ENCODE peak calls at places on chromosomes 1 and 21, in five cellular contexts. One of them, this sample, is unnamed.

GRCh38 chr1:12745992-12746323 is at the start of gene CFAP107:
- DNase-seq in HepG2: no peak
- DNase-seq in NT2/D1: no peak
- DNase-seq in GM12878: no peak
- DNase-seq in H1: no peak
- DNase-seq in this sample: no peak

GRCh38 chr21:46033410-46034404 is 52.1 kb downstream of the COL6A1 start:
- DNase-seq in HepG2: peak; percentile 70
- DNase-seq in NT2/D1: no peak
- DNase-seq in GM12878: no peak
- DNase-seq in H1: no peak
- DNase-seq in this sample: peak; percentile 8

GRCh38 chr1:115717541-115717940 is 51.0 kb downstream of the CASQ2 start:
- DNase-seq in HepG2: peak; percentile 57
- DNase-seq in NT2/D1: peak; percentile 60
- DNase-seq in GM12878: no peak
- DNase-seq in H1: peak; percentile 81
- DNase-seq in this sample: peak; percentile 37

GRCh38 chr1:241518447-241519307 is 878 bp downstream of the FH start:
- DNase-seq in HepG2: peak; percentile 6
- DNase-seq in NT2/D1: peak; percentile 13
- DNase-seq in GM12878: no peak
- DNase-seq in H1: peak; percentile 61
- DNase-seq in this sample: no peak

GRCh38 chr1:4716406-4716805 is 62.0 kb downstream of the AJAP1 start:
- DNase-seq in HepG2: no peak
- DNase-seq in NT2/D1: no peak
- DNase-seq in GM12878: no peak
- DNase-seq in H1: no peak
- DNase-seq in this sample: no peak

GRCh38 chr21:41668686-41669532 is 97.9 kb downstream of the RIPK4 start:
- DNase-seq in HepG2: no peak
- DNase-seq in NT2/D1: no peak
- DNase-seq in GM12878: no peak
- DNase-seq in H1: no peak
- DNase-seq in this sample: no peak

GRCh38 chr1:60160141-60160540 is 86.6 kb upstream of the C1orf87 start:
- DNase-seq in HepG2: no peak
- DNase-seq in NT2/D1: no peak
- DNase-seq in GM12878: no peak
- DNase-seq in H1: no peak
- DNase-seq in this sample: no peak

GRCh38 chr1:91830242-91831131 is 55.5 kb downstream of the TGFBR3 start:
- DNase-seq in HepG2: peak; percentile 84
- DNase-seq in NT2/D1: no peak
- DNase-seq in GM12878: no peak
- DNase-seq in H1: no peak
- DNase-seq in this sample: no peak

GRCh38 chr1:202145325-202146140 is 996 bp upstream of the ARL8A start:
- DNase-seq in HepG2: no peak
- DNase-seq in NT2/D1: no peak
- DNase-seq in GM12878: no peak
- DNase-seq in H1: no peak
- DNase-seq in this sample: no peak

GRCh38 chr1:54926955-54927354 is 40.0 kb upstream of the DHCR24 start:
- DNase-seq in HepG2: peak; percentile 51
- DNase-seq in NT2/D1: no peak
- DNase-seq in GM12878: no peak
- DNase-seq in H1: no peak
- DNase-seq in this sample: no peak

GRCh38 chr1:88061106-88061829 is 622.8 kb upstream of the PKN2 start:
- DNase-seq in HepG2: peak; percentile 45
- DNase-seq in NT2/D1: peak; percentile 46
- DNase-seq in GM12878: no peak
- DNase-seq in H1: no peak
- DNase-seq in this sample: peak; percentile 70

GRCh38 chr1:152459596-152460528 is 45.8 kb upstream of the CRNN start:
- DNase-seq in HepG2: peak; percentile 51
- DNase-seq in NT2/D1: peak; percentile 65
- DNase-seq in GM12878: peak; percentile 84
- DNase-seq in H1: peak; percentile 62
- DNase-seq in this sample: peak; percentile 66

GRCh38 chr1:65606426-65606825 is 186.0 kb downstream of the LEPR start:
- DNase-seq in HepG2: no peak
- DNase-seq in NT2/D1: no peak
- DNase-seq in GM12878: no peak
- DNase-seq in H1: no peak
- DNase-seq in this sample: no peak

GRCh38 chr1:93566227-93566626 is 115.4 kb downstream of the BCAR3 start:
- DNase-seq in HepG2: no peak
- DNase-seq in NT2/D1: no peak
- DNase-seq in GM12878: no peak
- DNase-seq in H1: no peak
- DNase-seq in this sample: no peak

GRCh38 chr1:35745124-35745730 is 24.6 kb downstream of the CLSPN start:
- DNase-seq in HepG2: no peak
- DNase-seq in NT2/D1: no peak
- DNase-seq in GM12878: no peak
- DNase-seq in H1: peak; percentile 6
- DNase-seq in this sample: no peak

GRCh38 chr1:111750856-111751255 is 4.8 kb upstream of the DDX20 start:
- DNase-seq in HepG2: no peak
- DNase-seq in NT2/D1: no peak
- DNase-seq in GM12878: no peak
- DNase-seq in H1: no peak
- DNase-seq in this sample: no peak

GRCh38 chr1:187038789-187039188 is 210.0 kb downstream of the PLA2G4A start:
- DNase-seq in HepG2: no peak
- DNase-seq in NT2/D1: no peak
- DNase-seq in GM12878: no peak
- DNase-seq in H1: no peak
- DNase-seq in this sample: no peak

GRCh38 chr1:147720557-147720956 is 39.8 kb downstream of the GJA5 start:
- DNase-seq in HepG2: no peak
- DNase-seq in NT2/D1: no peak
- DNase-seq in GM12878: no peak
- DNase-seq in H1: no peak
- DNase-seq in this sample: no peak

GRCh38 chr1:42035205-42035829 is 116.6 kb upstream of the HIVEP3 start:
- DNase-seq in HepG2: no peak
- DNase-seq in NT2/D1: peak; percentile 72
- DNase-seq in GM12878: no peak
- DNase-seq in H1: peak; percentile 85
- DNase-seq in this sample: peak; percentile 78

GRCh38 chr1:53046930-53047329 is 15.1 kb upstream of the PODN start:
- DNase-seq in HepG2: peak; percentile 12
- DNase-seq in NT2/D1: no peak
- DNase-seq in GM12878: no peak
- DNase-seq in H1: no peak
- DNase-seq in this sample: no peak

GRCh38 chr1:11337536-11338350 is 64.7 kb downstream of the UBIAD1 start:
- DNase-seq in HepG2: peak; percentile 23
- DNase-seq in NT2/D1: no peak
- DNase-seq in GM12878: no peak
- DNase-seq in H1: peak; percentile 89
- DNase-seq in this sample: peak; percentile 80

GRCh38 chr1:180548686-180549326 is 10.0 kb upstream of the OVAAL start:
- DNase-seq in HepG2: no peak
- DNase-seq in NT2/D1: no peak
- DNase-seq in GM12878: no peak
- DNase-seq in H1: no peak
- DNase-seq in this sample: peak; percentile 46

GRCh38 chr21:42309753-42310213 is 5.4 kb downstream of the TFF3 start:
- DNase-seq in HepG2: no peak
- DNase-seq in NT2/D1: peak; percentile 48
- DNase-seq in GM12878: no peak
- DNase-seq in H1: peak; percentile 96
- DNase-seq in this sample: peak; percentile 87

GRCh38 chr1:97091679-97092078 is 370.1 kb downstream of the PTBP2 start:
- DNase-seq in HepG2: no peak
- DNase-seq in NT2/D1: no peak
- DNase-seq in GM12878: no peak
- DNase-seq in H1: no peak
- DNase-seq in this sample: no peak

GRCh38 chr21:45998871-45999580 is 17.5 kb downstream of the COL6A1 start:
- DNase-seq in HepG2: no peak
- DNase-seq in NT2/D1: no peak
- DNase-seq in GM12878: no peak
- DNase-seq in H1: no peak
- DNase-seq in this sample: no peak

GRCh38 chr1:232538224-232538942 is 91.5 kb downstream of the SIPA1L2 start:
- DNase-seq in HepG2: peak; percentile 2
- DNase-seq in NT2/D1: peak; percentile 86
- DNase-seq in GM12878: no peak
- DNase-seq in H1: peak; percentile 52
- DNase-seq in this sample: peak; percentile 66

GRCh38 chr1:26779093-26779668 is 8.6 kb upstream of the PIGV start:
- DNase-seq in HepG2: no peak
- DNase-seq in NT2/D1: no peak
- DNase-seq in GM12878: no peak
- DNase-seq in H1: no peak
- DNase-seq in this sample: no peak

GRCh38 chr1:36285450-36286101 is 20.6 kb upstream of the SH3D21 start:
- DNase-seq in HepG2: peak; percentile 86
- DNase-seq in NT2/D1: peak; percentile 81
- DNase-seq in GM12878: peak; percentile 41
- DNase-seq in H1: peak; percentile 53
- DNase-seq in this sample: peak; percentile 69

GRCh38 chr1:179493323-179493722 is 82.4 kb downstream of the NPHS2 start:
- DNase-seq in HepG2: no peak
- DNase-seq in NT2/D1: no peak
- DNase-seq in GM12878: no peak
- DNase-seq in H1: no peak
- DNase-seq in this sample: no peak

GRCh38 chr1:90839323-90839722 is 122.2 kb upstream of the BARHL2 start:
- DNase-seq in HepG2: no peak
- DNase-seq in NT2/D1: no peak
- DNase-seq in GM12878: no peak
- DNase-seq in H1: no peak
- DNase-seq in this sample: no peak

DNA sequence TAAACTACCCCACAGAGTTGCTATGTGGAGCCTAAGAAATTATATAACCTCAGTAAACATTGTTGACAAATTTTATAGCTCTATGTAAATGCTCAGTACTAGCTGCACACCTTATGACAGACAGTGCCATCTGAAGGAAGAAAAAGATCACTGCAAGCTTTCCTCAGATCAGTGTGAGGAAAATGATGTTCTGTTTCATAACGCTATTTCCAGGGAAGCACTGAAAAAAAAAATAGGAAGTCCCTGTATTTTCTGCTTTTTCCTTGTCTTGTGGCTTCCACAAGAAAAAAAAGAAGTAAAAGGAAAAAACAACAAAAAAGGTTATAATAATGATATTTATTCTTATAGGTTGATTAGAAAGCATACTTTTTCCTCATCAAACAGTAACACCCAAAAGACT is 23.2 kb downstream of the LYST start:
- DNase-seq in HepG2: peak; percentile 44
- DNase-seq in NT2/D1: no peak
- DNase-seq in GM12878: no peak
- DNase-seq in H1: no peak
- DNase-seq in this sample: peak; percentile 50
- TF ChIP-seq SUZ12 in HepG2: no peak
- TF ChIP-seq SUZ12 in NT2/D1: no peak
- TF ChIP-seq SUZ12 in GM12878: no peak
- TF ChIP-seq SUZ12 in H1: no peak
- TF ChIP-seq SUZ12 in this sample: no peak

DNA sequence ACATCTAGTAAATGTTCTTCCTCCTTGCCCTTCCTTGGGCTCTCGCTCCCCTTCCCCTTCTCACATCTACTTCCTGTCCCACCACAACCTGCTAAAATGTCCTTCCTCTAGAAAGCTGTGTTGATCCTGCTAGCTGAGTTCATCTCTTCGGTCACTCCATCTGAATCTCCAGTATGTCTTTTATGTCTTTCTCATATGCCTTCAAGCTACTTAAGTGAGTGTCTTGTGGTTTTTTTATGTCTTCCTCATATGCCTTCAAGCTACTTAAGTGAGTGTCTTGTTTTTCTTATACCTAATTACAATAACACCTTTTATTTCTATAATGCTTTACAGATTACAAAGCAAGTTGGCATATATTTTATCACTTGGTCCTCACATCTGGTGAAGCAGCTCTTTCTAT is 33.9 kb downstream of the CSF1 start:
- DNase-seq in HepG2: no peak
- DNase-seq in NT2/D1: no peak
- DNase-seq in GM12878: no peak
- DNase-seq in H1: no peak
- DNase-seq in this sample: no peak
- TF ChIP-seq SUZ12 in HepG2: no peak
- TF ChIP-seq SUZ12 in NT2/D1: no peak
- TF ChIP-seq SUZ12 in GM12878: no peak
- TF ChIP-seq SUZ12 in H1: no peak
- TF ChIP-seq SUZ12 in this sample: no peak

GRCh38 chr1:28933918-28934317 is 19.5 kb downstream of the EPB41 start:
- DNase-seq in HepG2: no peak
- DNase-seq in NT2/D1: no peak
- DNase-seq in GM12878: no peak
- DNase-seq in H1: no peak
- DNase-seq in this sample: no peak

GRCh38 chr1:28933277-28933676 is 18.9 kb downstream of the EPB41 start:
- DNase-seq in HepG2: no peak
- DNase-seq in NT2/D1: no peak
- DNase-seq in GM12878: no peak
- DNase-seq in H1: no peak
- DNase-seq in this sample: no peak

GRCh38 chr1:28936528-28936927 is 22.2 kb downstream of the EPB41 start:
- DNase-seq in HepG2: no peak
- DNase-seq in NT2/D1: no peak
- DNase-seq in GM12878: no peak
- DNase-seq in H1: no peak
- DNase-seq in this sample: no peak

GRCh38 chr1:28935293-28935692 is 20.9 kb downstream of the EPB41 start:
- DNase-seq in HepG2: no peak
- DNase-seq in NT2/D1: no peak
- DNase-seq in GM12878: no peak
- DNase-seq in H1: no peak
- DNase-seq in this sample: no peak

DNA sequence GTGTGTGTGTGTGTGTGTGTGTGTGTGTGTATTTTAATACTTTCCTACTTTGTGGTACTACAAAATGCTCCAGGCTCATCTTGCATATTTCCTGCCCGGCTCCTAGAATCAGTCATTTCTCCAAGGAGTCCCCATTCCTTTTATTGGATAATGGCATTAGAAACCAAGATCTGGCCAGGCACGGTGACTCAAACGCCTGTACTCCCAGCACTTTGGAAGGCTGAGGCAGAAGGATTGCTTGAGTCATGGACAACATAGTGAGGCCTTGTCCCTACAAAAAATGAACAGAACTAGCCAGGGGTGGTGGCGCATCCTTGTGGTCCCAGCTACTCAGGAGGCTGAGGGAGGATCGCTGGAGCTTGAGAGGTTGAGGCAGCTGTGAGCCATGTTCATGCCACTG is 20.3 kb downstream of the EPB41 start:
- DNase-seq in HepG2: no peak
- DNase-seq in NT2/D1: no peak
- DNase-seq in GM12878: no peak
- DNase-seq in H1: no peak
- DNase-seq in this sample: no peak
- TF ChIP-seq SUZ12 in HepG2: no peak
- TF ChIP-seq SUZ12 in NT2/D1: no peak
- TF ChIP-seq SUZ12 in GM12878: no peak
- TF ChIP-seq SUZ12 in H1: no peak
- TF ChIP-seq SUZ12 in this sample: no peak

GRCh38 chr1:29958271-29958670 is 721.9 kb downstream of the PTPRU start:
- DNase-seq in HepG2: no peak
- DNase-seq in NT2/D1: no peak
- DNase-seq in GM12878: no peak
- DNase-seq in H1: no peak
- DNase-seq in this sample: no peak
- TF ChIP-seq SUZ12 in HepG2: no peak
- TF ChIP-seq SUZ12 in NT2/D1: no peak
- TF ChIP-seq SUZ12 in GM12878: no peak
- TF ChIP-seq SUZ12 in H1: no peak
- TF ChIP-seq SUZ12 in this sample: no peak

This sample was measured in HEK293T.